ENCODE peak calls at places on chromosomes 3 and 15, in six cellular contexts. B is foreskin fibroblast; W is CD8-positive, alpha-beta T cell; R is AG10803; L is lower leg skin; P is astrocyte of the spinal cord. E is an unnamed sample.

GRCh38 chr3:156721687-156722086 is 47.3 kb downstream of the TIPARP start:
- DNase-seq in B (no peak), W (no peak), R (no peak), L (no peak), P (no peak), E (no peak)

GRCh38 chr3:72606005-72606800 is 242.0 kb downstream of the SHQ1 start:
- DNase-seq in B (no peak), W (no peak), R (no peak), L (no peak), P (no peak), E (no peak)

GRCh38 chr3:117681619-117682018 is 972.0 kb downstream of the TUSC7 start:
- DNase-seq in B (peak; percentile 49), W (no peak), R (peak; percentile 89), L (no peak), P (peak; percentile 82), E (no peak)

GRCh38 chr3:196179380-196180308 is 31.6 kb downstream of the ZDHHC19 start:
- DNase-seq in B (peak; percentile 58), W (peak; percentile 70), R (peak; percentile 49), L (no peak), P (peak; percentile 61), E (no peak)

GRCh38 chr3:144358191-144358590 is 386.6 kb downstream of the DIPK2A start:
- DNase-seq in B (no peak), W (no peak), R (no peak), L (no peak), P (no peak), E (no peak)

GRCh38 chr3:20984594-20985207 is 766.3 kb downstream of the ZNF385D start:
- DNase-seq in B (no peak), W (no peak), R (no peak), L (no peak), P (no peak), E (no peak)

GRCh38 chr3:147651107-147651506 is 241.9 kb downstream of the ZIC1 start:
- DNase-seq in B (no peak), W (no peak), R (no peak), L (no peak), P (peak; percentile 14), E (no peak)

GRCh38 chr15:78726870-78727551 is 84.3 kb downstream of the ADAMTS7 start:
- DNase-seq in B (no peak), W (no peak), R (no peak), L (no peak), P (peak; percentile 5), E (no peak)

GRCh38 chr15:64865998-64866520 is 24.3 kb downstream of the PLEKHO2 start:
- DNase-seq in B (peak; percentile 85), W (no peak), R (peak; percentile 86), L (no peak), P (peak; percentile 96), E (no peak)

GRCh38 chr15:39556461-39556860 is 24.4 kb upstream of the THBS1 start:
- DNase-seq in B (no peak), W (no peak), R (no peak), L (no peak), P (no peak), E (no peak)

GRCh38 chr3:43776101-43776500 is 85.4 kb downstream of the ABHD5 start:
- DNase-seq in B (no peak), W (no peak), R (no peak), L (no peak), P (no peak), E (no peak)

GRCh38 chr3:10421996-10422395 is 83.4 kb downstream of the ATP2B2 start:
- DNase-seq in B (no peak), W (no peak), R (no peak), L (no peak), P (no peak), E (no peak)

GRCh38 chr3:25493786-25494185 is 65.7 kb downstream of the RARB start:
- DNase-seq in B (peak; percentile 27), W (no peak), R (peak; percentile 62), L (no peak), P (peak; percentile 90), E (no peak)

GRCh38 chr15:97196066-97197027 is 764.2 kb upstream of the ARRDC4 start:
- DNase-seq in B (no peak), W (no peak), R (no peak), L (no peak), P (no peak), E (no peak)

GRCh38 chr15:48871536-48871935 is 6.4 kb upstream of the EID1 start:
- DNase-seq in B (no peak), W (no peak), R (no peak), L (no peak), P (no peak), E (no peak)

GRCh38 chr3:159765025-159765859 is 223.4 kb upstream of the IL12A start:
- DNase-seq in B (peak; percentile 99), W (no peak), R (peak; percentile 99), L (peak; percentile 76), P (peak; percentile 99), E (peak; percentile 83)

GRCh38 chr3:175340338-175341015 is 481.3 kb downstream of the NAALADL2 start:
- DNase-seq in B (no peak), W (no peak), R (no peak), L (no peak), P (no peak), E (no peak)

GRCh38 chr15:28935316-28935715 is 49.5 kb downstream of the APBA2 start:
- DNase-seq in B (no peak), W (peak; percentile 53), R (no peak), L (no peak), P (no peak), E (no peak)

GRCh38 chr15:77032052-77032646 is 37.2 kb downstream of the PSTPIP1 start:
- DNase-seq in B (no peak), W (no peak), R (no peak), L (no peak), P (no peak), E (peak; percentile 12)

GRCh38 chr3:16085410-16085809 is 89.1 kb upstream of the GALNT15 start:
- DNase-seq in B (no peak), W (no peak), R (peak; percentile 64), L (no peak), P (no peak), E (no peak)

GRCh38 chr15:81386947-81387346 is 12.9 kb upstream of the TMC3 start:
- DNase-seq in B (no peak), W (no peak), R (no peak), L (no peak), P (no peak), E (no peak)

GRCh38 chr15:92930776-92931175 is 30.7 kb downstream of the CHD2 start:
- DNase-seq in B (peak; percentile 85), W (no peak), R (peak; percentile 89), L (no peak), P (peak; percentile 86), E (no peak)

GRCh38 chr3:185439745-185440466 is 58.9 kb downstream of the TMEM41A start:
- DNase-seq in B (no peak), W (no peak), R (no peak), L (no peak), P (no peak), E (no peak)

GRCh38 chr3:193314161-193314560 is 64.4 kb downstream of the ATP13A5 start:
- DNase-seq in B (no peak), W (no peak), R (no peak), L (no peak), P (no peak), E (no peak)

GRCh38 chr15:23686466-23687142 is 501 bp downstream of the NDN start:
- DNase-seq in B (no peak), W (no peak), R (peak; percentile 5), L (no peak), P (peak; percentile 6), E (no peak)

DNA sequence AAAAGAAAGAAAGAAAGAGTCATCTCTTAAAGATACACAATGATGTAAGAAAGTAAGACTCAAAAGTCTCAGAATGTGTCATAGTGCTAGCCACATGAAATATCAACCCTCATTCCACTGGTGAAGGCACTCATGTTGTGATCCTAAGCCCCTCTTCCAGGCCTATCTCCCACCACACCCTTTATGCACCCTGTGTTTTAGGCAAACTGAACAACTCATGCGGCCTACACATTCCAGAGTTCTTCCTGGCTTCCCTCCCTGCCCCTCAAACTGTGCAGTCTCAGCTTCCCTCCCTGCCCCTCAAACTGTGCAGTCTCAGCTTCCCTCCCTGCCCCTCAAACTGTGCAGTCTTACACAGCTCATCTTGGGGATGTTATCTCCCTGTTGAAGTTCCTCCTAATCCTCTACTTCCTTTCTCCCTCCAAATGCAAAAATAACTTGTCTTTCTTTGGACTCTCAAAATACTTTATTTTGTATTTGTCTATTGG is 69.0 kb upstream of the FNDC3B start:
- DNase-seq in B (no peak), W (no peak), R (no peak), L (no peak), P (no peak), E (no peak)
- H3K4me3 ChIP-seq in B (no peak overlapping the region), W (no peak overlapping the region), R (no peak overlapping the region), L (no peak overlapping the region), P (no peak overlapping the region), E (no peak overlapping the region)

GRCh38 chr3:50352762-50353161 is 2.1 kb downstream of the CYB561D2 start:
- DNase-seq in B (peak; percentile 49), W (no peak), R (no peak), L (no peak), P (no peak), E (no peak)
- TF ChIP-seq CTCF in B (peak; percentile 44), W (no peak), R (peak; percentile 33), L (no peak), P (peak; percentile 39), E (no peak)

DNA sequence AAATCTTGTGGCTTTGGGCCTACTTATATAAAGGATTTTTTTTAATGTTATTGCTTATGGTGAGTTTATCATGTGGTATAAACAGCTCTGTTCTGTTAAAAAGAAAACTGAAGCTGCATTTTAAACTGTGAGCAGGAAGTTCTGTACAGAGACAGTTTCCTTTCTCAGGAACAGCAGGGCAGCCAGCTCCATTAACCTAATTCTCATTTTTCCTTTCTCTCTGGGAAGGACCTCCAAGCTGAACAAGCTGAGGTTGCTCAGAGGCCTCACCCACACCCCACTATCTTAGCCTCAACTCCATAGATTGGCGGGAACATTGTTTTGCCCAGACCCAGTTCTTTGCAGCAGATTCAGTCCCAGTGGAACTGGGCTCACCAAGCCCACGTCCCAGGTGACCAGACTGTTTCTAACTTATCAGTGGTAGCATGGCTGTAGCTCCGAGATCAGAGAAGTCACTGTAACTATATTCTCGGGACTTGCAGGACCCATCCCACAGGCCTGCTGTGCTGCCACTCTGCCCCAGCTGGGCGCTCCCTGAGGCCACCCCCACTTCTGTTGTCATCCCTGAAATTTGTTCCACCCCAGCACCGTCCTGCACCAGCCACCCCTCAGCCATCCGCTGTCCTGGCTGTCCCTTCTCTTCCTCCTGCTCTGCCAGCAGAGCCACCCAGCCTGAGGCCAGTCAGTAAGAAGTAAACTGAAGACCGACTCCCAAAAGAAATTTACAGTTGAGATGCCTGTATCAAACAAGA is 33.2 kb upstream of the VILL start:
- DNase-seq in B (no peak), W (no peak), R (no peak), L (no peak), P (no peak), E (peak; percentile 7)
- H3K4me3 ChIP-seq in B (no peak overlapping the region), W (no peak overlapping the region), R (no peak overlapping the region), L (no peak overlapping the region), P (no peak overlapping the region), E (no peak overlapping the region)

GRCh38 chr3:42758126-42758525 is 14.9 kb downstream of the CCDC13 start:
- DNase-seq in B (no peak), W (no peak), R (no peak), L (no peak), P (no peak), E (no peak)

GRCh38 chr3:42752961-42753360 is 20.1 kb downstream of the CCDC13 start:
- DNase-seq in B (no peak), W (no peak), R (no peak), L (no peak), P (no peak), E (peak; percentile 0)

GRCh38 chr3:42756681-42757213 is 16.3 kb downstream of the CCDC13 start:
- DNase-seq in B (no peak), W (no peak), R (no peak), L (no peak), P (no peak), E (peak; percentile 7)

GRCh38 chr3:42753757-42754156 is 19.3 kb downstream of the CCDC13 start:
- DNase-seq in B (no peak), W (no peak), R (no peak), L (no peak), P (no peak), E (peak; percentile 1)

GRCh38 chr3:42755681-42756578 is 17.1 kb downstream of the CCDC13 start:
- DNase-seq in B (peak; percentile 35), W (no peak), R (peak; percentile 35), L (no peak), P (no peak), E (no peak)
- TF ChIP-seq CTCF in B (peak; percentile 67), W (no peak), R (peak; percentile 62), L (peak; percentile 53), P (peak; percentile 66), E (peak; percentile 37)

E was measured in uterus.